ENCODE peak calls at places on chromosomes 7 and 10, in seven cellular contexts. E is tibial nerve; N is astrocyte; M is cardiac fibroblast; R is brain microvascular endothelial cell; K is adrenal gland; A is CD4-positive, alpha-beta T cell. I is an unnamed sample.

GRCh38 chr7:141889323-141889722 is 26.9 kb upstream of the OR9A4 start:
- DNase-seq in E (no peak), N (no peak), M (peak; percentile 17), R (no peak), K (no peak), A (no peak), I (no peak)

GRCh38 chr10:76769161-76769560 is 868.4 kb downstream of the KCNMA1 start:
- DNase-seq in E (no peak), N (no peak), M (no peak), R (no peak), K (no peak), A (no peak), I (no peak)

GRCh38 chr7:128876127-128876526 is 13.5 kb downstream of the ATP6V1F start:
- DNase-seq in E (no peak), N (no peak), M (no peak), R (no peak), K (no peak), A (no peak), I (no peak)

GRCh38 chr10:60114765-60115586 is 208.6 kb upstream of the CCDC6 start:
- DNase-seq in E (peak; percentile 11), N (peak; percentile 61), M (peak; percentile 92), R (peak; percentile 55), K (no peak), A (no peak), I (peak; percentile 90)

GRCh38 chr7:155778349-155778748 is 33.9 kb downstream of the SHH start:
- DNase-seq in E (no peak), N (no peak), M (no peak), R (no peak), K (peak; percentile 42), A (no peak), I (no peak)

GRCh38 chr10:46094931-46095755 is 49.1 kb upstream of the MSMB start:
- DNase-seq in E (no peak), N (no peak), M (no peak), R (no peak), K (peak; percentile 33), A (no peak), I (no peak)

GRCh38 chr7:19051767-19052375 is 65.6 kb downstream of the TWIST1 start:
- DNase-seq in E (peak; percentile 42), N (no peak), M (peak; percentile 72), R (peak; percentile 43), K (peak; percentile 64), A (peak; percentile 2), I (peak; percentile 60)

GRCh38 chr10:131354380-131354779 is 42.9 kb upstream of the TCERG1L start:
- DNase-seq in E (no peak), N (no peak), M (peak; percentile 2), R (no peak), K (no peak), A (no peak), I (no peak)

GRCh38 chr10:86169506-86170254 is 196.9 kb downstream of the GRID1 start:
- DNase-seq in E (no peak), N (no peak), M (no peak), R (no peak), K (no peak), A (no peak), I (no peak)

GRCh38 chr7:110386914-110387313 is 704.0 kb upstream of the LRRN3 start:
- DNase-seq in E (no peak), N (peak; percentile 73), M (peak; percentile 60), R (peak; percentile 65), K (no peak), A (no peak), I (no peak)

GRCh38 chr10:106980711-106981460 is 183.6 kb downstream of the SORCS1 start:
- DNase-seq in E (no peak), N (no peak), M (no peak), R (no peak), K (no peak), A (no peak), I (no peak)

GRCh38 chr7:32243891-32244290 is 173.7 kb upstream of the PDE1C start:
- DNase-seq in E (no peak), N (no peak), M (no peak), R (no peak), K (no peak), A (no peak), I (no peak)

GRCh38 chr7:118151671-118152070 is 32.3 kb upstream of the LSM8 start:
- DNase-seq in E (no peak), N (peak; percentile 49), M (no peak), R (no peak), K (no peak), A (no peak), I (no peak)

GRCh38 chr7:101617451-101618206 is 11.5 kb downstream of the MYL10 start:
- DNase-seq in E (no peak), N (no peak), M (no peak), R (no peak), K (no peak), A (no peak), I (no peak)

GRCh38 chr7:95501261-95501816 is 15.6 kb downstream of the ASB4 start:
- DNase-seq in E (no peak), N (peak; percentile 4), M (peak; percentile 17), R (no peak), K (no peak), A (no peak), I (no peak)

GRCh38 chr7:116530107-116530820 is 5.4 kb downstream of the CAV1 start:
- DNase-seq in E (no peak), N (no peak), M (no peak), R (no peak), K (no peak), A (no peak), I (no peak)

GRCh38 chr10:60710041-60710440 is 68.2 kb upstream of the CDK1 start:
- DNase-seq in E (no peak), N (no peak), M (no peak), R (no peak), K (no peak), A (no peak), I (no peak)

GRCh38 chr7:113730309-113730955 is 188.4 kb downstream of the PPP1R3A start:
- DNase-seq in E (no peak), N (peak; percentile 84), M (peak; percentile 50), R (peak; percentile 66), K (no peak), A (no peak), I (peak; percentile 73)

DNA sequence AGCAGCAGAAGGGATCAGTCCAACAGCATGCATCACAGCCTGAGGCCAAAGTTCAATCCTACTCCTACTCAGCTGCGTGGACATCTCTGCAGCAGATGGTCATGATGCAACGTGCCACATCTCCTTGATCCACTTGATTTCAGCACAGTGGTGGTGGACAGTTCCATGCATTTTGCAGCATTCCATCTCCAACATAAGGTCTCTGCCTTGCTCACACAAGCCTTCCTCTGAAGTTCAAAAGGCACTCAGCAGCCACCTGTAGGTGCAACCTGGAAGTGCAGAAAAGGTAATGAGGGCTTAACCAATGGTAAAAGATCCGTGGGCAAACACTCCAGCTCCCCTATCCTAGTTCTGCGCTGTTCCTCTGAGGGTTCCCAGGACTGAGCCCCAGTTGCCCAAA is 57.5 kb upstream of the CHCHD3 start:
- DNase-seq in E (no peak), N (peak; percentile 35), M (peak; percentile 55), R (peak; percentile 52), K (no peak), A (no peak), I (peak; percentile 50)
- TF ChIP-seq CTCF in E (no peak), N (peak; percentile 28), M (peak; percentile 35), R (peak; percentile 68), K (no peak), A (no peak), I (peak; percentile 37)

DNA sequence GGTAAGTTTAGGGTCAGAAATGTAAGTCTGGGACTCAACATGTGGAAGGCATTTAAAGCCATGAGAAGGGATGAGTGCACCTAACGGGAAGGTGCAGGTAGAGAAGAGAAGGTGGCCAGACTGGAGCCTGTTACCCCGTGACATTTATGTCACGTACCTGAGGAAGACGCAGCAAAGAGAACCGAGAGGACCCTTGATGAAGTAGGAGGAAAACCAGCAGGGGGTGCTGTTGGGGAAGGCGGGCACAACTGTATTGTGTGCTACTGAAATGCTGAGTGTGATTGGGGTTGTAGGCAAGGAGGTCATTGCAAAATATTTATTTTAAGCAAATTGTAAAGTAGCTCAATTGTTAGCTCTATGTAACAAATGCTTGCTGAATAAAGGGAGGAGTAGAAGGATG is 338.2 kb upstream of the PRKCQ start:
- DNase-seq in E (peak; percentile 60), N (no peak), M (no peak), R (peak; percentile 8), K (peak; percentile 66), A (peak; percentile 41), I (no peak)
- TF ChIP-seq CTCF in E (peak; percentile 30), N (peak; percentile 41), M (no peak), R (peak; percentile 77), K (peak; percentile 38), A (peak; percentile 62), I (peak; percentile 15)

GRCh38 chr10:93697207-93697606 is 5.2 kb downstream of the FRA10AC1 start:
- DNase-seq in E (no peak), N (no peak), M (no peak), R (no peak), K (no peak), A (no peak), I (no peak)
- TF ChIP-seq CTCF in E (no peak), N (no peak), M (no peak), R (peak; percentile 7), K (no peak), A (no peak), I (no peak)

GRCh38 chr7:91420606-91421390 is 156.6 kb downstream of the FZD1 start:
- DNase-seq in E (no peak), N (no peak), M (no peak), R (no peak), K (no peak), A (no peak), I (no peak)
- TF ChIP-seq CTCF in E (no peak), N (no peak), M (no peak), R (no peak), K (no peak), A (no peak), I (no peak)

DNA sequence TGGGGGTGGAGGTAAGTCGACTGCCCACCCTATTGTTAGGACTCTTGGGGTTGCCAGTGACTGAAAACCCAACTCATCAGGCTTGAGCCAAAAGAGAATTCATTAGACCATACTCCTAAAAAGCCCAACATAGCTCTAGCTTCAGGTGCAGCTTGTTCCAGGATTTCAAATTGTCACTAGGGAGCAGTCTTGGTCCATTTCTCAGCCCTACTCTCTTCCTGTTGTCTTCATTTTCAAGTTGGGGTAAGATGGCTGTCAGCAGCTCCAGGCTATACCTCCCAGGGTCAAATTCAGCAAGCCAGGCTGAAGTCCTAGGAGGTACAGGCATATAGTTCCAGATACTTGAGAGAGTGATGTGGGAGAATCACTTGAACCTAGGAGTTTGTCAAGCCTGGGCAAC is 14.9 kb upstream of the COL13A1 start:
- DNase-seq in E (no peak), N (no peak), M (peak; percentile 78), R (peak; percentile 41), K (no peak), A (no peak), I (peak; percentile 78)
- TF ChIP-seq CTCF in E (no peak), N (peak; percentile 36), M (peak; percentile 65), R (peak; percentile 65), K (peak; percentile 8), A (no peak), I (peak; percentile 65)

GRCh38 chr7:121163699-121164098 is 165.1 kb upstream of the WNT16 start:
- DNase-seq in E (no peak), N (no peak), M (no peak), R (no peak), K (no peak), A (no peak), I (no peak)
- TF ChIP-seq CTCF in E (no peak), N (no peak), M (no peak), R (no peak), K (no peak), A (no peak), I (no peak)

GRCh38 chr10:44344727-44345126 is 40.2 kb downstream of the CXCL12 start:
- DNase-seq in E (no peak), N (no peak), M (no peak), R (no peak), K (no peak), A (no peak), I (no peak)
- TF ChIP-seq CTCF in E (no peak), N (no peak), M (no peak), R (peak; percentile 7), K (no peak), A (no peak), I (no peak)

I was measured in fibroblast of the aortic adventitia.